ENCODE peak calls at places on chromosomes 11 and 22, in seven cellular contexts. One of them, this sample, is unnamed.

GRCh38 chr22:40348025-40348658 is 1.8 kb downstream of the ADSL start:
- DNase-seq in Jurkat, Clone E6-1: peak; percentile 66
- DNase-seq in activated T-helper 1 cell treated with anti-CD3 and anti-CD28 coated beads, Interleukin-12 subunit alpha, Interleukin-12 subunit beta, Interleukin-2, Interleukin-4 antibody, amounts not matched to agents 30 ng/mL and 10 ng/mL and 1 ng/mL, durations not matched to agents 14 hours and 24 hours and 36 hours: peak; percentile 45
- DNase-seq in naive thymus-derived CD8-positive, alpha-beta T cell: peak; percentile 76
- DNase-seq in left cardiac atrium: peak; percentile 54
- DNase-seq in spleen: peak; percentile 84
- DNase-seq in pancreas: no peak
- DNase-seq in this sample: peak; percentile 63

GRCh38 chr11:78212586-78213371 is 24.1 kb downstream of the USP35 start:
- DNase-seq in Jurkat, Clone E6-1: no peak
- DNase-seq in activated T-helper 1 cell treated with anti-CD3 and anti-CD28 coated beads, Interleukin-12 subunit alpha, Interleukin-12 subunit beta, Interleukin-2, Interleukin-4 antibody, amounts not matched to agents 30 ng/mL and 10 ng/mL and 1 ng/mL, durations not matched to agents 14 hours and 24 hours and 36 hours: no peak
- DNase-seq in naive thymus-derived CD8-positive, alpha-beta T cell: no peak
- DNase-seq in left cardiac atrium: no peak
- DNase-seq in spleen: no peak
- DNase-seq in pancreas: no peak
- DNase-seq in this sample: no peak

GRCh38 chr22:48901324-48901723 is 926.3 kb downstream of the BRD1 start:
- DNase-seq in Jurkat, Clone E6-1: no peak
- DNase-seq in activated T-helper 1 cell treated with anti-CD3 and anti-CD28 coated beads, Interleukin-12 subunit alpha, Interleukin-12 subunit beta, Interleukin-2, Interleukin-4 antibody, amounts not matched to agents 30 ng/mL and 10 ng/mL and 1 ng/mL, durations not matched to agents 14 hours and 24 hours and 36 hours: no peak
- DNase-seq in naive thymus-derived CD8-positive, alpha-beta T cell: no peak
- DNase-seq in left cardiac atrium: no peak
- DNase-seq in spleen: no peak
- DNase-seq in pancreas: no peak
- DNase-seq in this sample: no peak

GRCh38 chr11:134468796-134469195 is 56.8 kb upstream of the B3GAT1 start:
- DNase-seq in Jurkat, Clone E6-1: no peak
- DNase-seq in activated T-helper 1 cell treated with anti-CD3 and anti-CD28 coated beads, Interleukin-12 subunit alpha, Interleukin-12 subunit beta, Interleukin-2, Interleukin-4 antibody, amounts not matched to agents 30 ng/mL and 10 ng/mL and 1 ng/mL, durations not matched to agents 14 hours and 24 hours and 36 hours: no peak
- DNase-seq in naive thymus-derived CD8-positive, alpha-beta T cell: no peak
- DNase-seq in left cardiac atrium: no peak
- DNase-seq in spleen: no peak
- DNase-seq in pancreas: no peak
- DNase-seq in this sample: no peak

GRCh38 chr11:15886866-15887265 is 469.5 kb downstream of the SOX6 start:
- DNase-seq in Jurkat, Clone E6-1: no peak
- DNase-seq in activated T-helper 1 cell treated with anti-CD3 and anti-CD28 coated beads, Interleukin-12 subunit alpha, Interleukin-12 subunit beta, Interleukin-2, Interleukin-4 antibody, amounts not matched to agents 30 ng/mL and 10 ng/mL and 1 ng/mL, durations not matched to agents 14 hours and 24 hours and 36 hours: no peak
- DNase-seq in naive thymus-derived CD8-positive, alpha-beta T cell: no peak
- DNase-seq in left cardiac atrium: no peak
- DNase-seq in spleen: no peak
- DNase-seq in pancreas: no peak
- DNase-seq in this sample: no peak

GRCh38 chr11:113985906-113986305 is 11.0 kb downstream of the HTR3A start:
- DNase-seq in Jurkat, Clone E6-1: no peak
- DNase-seq in activated T-helper 1 cell treated with anti-CD3 and anti-CD28 coated beads, Interleukin-12 subunit alpha, Interleukin-12 subunit beta, Interleukin-2, Interleukin-4 antibody, amounts not matched to agents 30 ng/mL and 10 ng/mL and 1 ng/mL, durations not matched to agents 14 hours and 24 hours and 36 hours: no peak
- DNase-seq in naive thymus-derived CD8-positive, alpha-beta T cell: no peak
- DNase-seq in left cardiac atrium: no peak
- DNase-seq in spleen: no peak
- DNase-seq in pancreas: no peak
- DNase-seq in this sample: no peak

GRCh38 chr11:111688028-111688427 is 78.2 kb downstream of the PPP2R1B start:
- DNase-seq in Jurkat, Clone E6-1: no peak
- DNase-seq in activated T-helper 1 cell treated with anti-CD3 and anti-CD28 coated beads, Interleukin-12 subunit alpha, Interleukin-12 subunit beta, Interleukin-2, Interleukin-4 antibody, amounts not matched to agents 30 ng/mL and 10 ng/mL and 1 ng/mL, durations not matched to agents 14 hours and 24 hours and 36 hours: no peak
- DNase-seq in naive thymus-derived CD8-positive, alpha-beta T cell: no peak
- DNase-seq in left cardiac atrium: no peak
- DNase-seq in spleen: no peak
- DNase-seq in pancreas: no peak
- DNase-seq in this sample: no peak

GRCh38 chr22:50270302-50271010 is at the start of gene MAPK11:
- DNase-seq in Jurkat, Clone E6-1: no peak
- DNase-seq in activated T-helper 1 cell treated with anti-CD3 and anti-CD28 coated beads, Interleukin-12 subunit alpha, Interleukin-12 subunit beta, Interleukin-2, Interleukin-4 antibody, amounts not matched to agents 30 ng/mL and 10 ng/mL and 1 ng/mL, durations not matched to agents 14 hours and 24 hours and 36 hours: peak; percentile 78
- DNase-seq in naive thymus-derived CD8-positive, alpha-beta T cell: peak; percentile 75
- DNase-seq in left cardiac atrium: peak; percentile 80
- DNase-seq in spleen: peak; percentile 91
- DNase-seq in pancreas: peak; percentile 93
- DNase-seq in this sample: peak; percentile 68

GRCh38 chr11:43377380-43377779 is 18.7 kb downstream of the TTC17 start:
- DNase-seq in Jurkat, Clone E6-1: no peak
- DNase-seq in activated T-helper 1 cell treated with anti-CD3 and anti-CD28 coated beads, Interleukin-12 subunit alpha, Interleukin-12 subunit beta, Interleukin-2, Interleukin-4 antibody, amounts not matched to agents 30 ng/mL and 10 ng/mL and 1 ng/mL, durations not matched to agents 14 hours and 24 hours and 36 hours: no peak
- DNase-seq in naive thymus-derived CD8-positive, alpha-beta T cell: no peak
- DNase-seq in left cardiac atrium: no peak
- DNase-seq in spleen: no peak
- DNase-seq in pancreas: no peak
- DNase-seq in this sample: no peak